ENCODE peak calls at places on chromosomes 6 and 20, in five cellular contexts. One of them, this sample, is unnamed.

GRCh38 chr6:27604986-27605385 is 132.1 kb upstream of the ZNF184 start:
- DNase-seq in ovary: no peak
- DNase-seq in fibroblast of pulmonary artery: no peak
- DNase-seq in Peyer's patch: no peak
- DNase-seq in stomach: no peak
- DNase-seq in this sample: no peak

GRCh38 chr20:53513489-53514298 is 79.9 kb downstream of the ZNF217 start:
- DNase-seq in fibroblast of pulmonary artery: no peak
- DNase-seq in ovary: no peak
- DNase-seq in stomach: no peak
- DNase-seq in Peyer's patch: no peak
- DNase-seq in this sample: no peak

GRCh38 chr20:36950432-36951197 is 893 bp downstream of the SAMHD1 start:
- DNase-seq in stomach: peak
- DNase-seq in fibroblast of pulmonary artery: peak
- DNase-seq in Peyer's patch: no peak
- DNase-seq in ovary: peak
- DNase-seq in this sample: peak

GRCh38 chr6:13763740-13764381 is 50.5 kb downstream of the MCUR1 start:
- DNase-seq in fibroblast of pulmonary artery: no peak
- DNase-seq in stomach: no peak
- DNase-seq in ovary: no peak
- DNase-seq in Peyer's patch: no peak
- DNase-seq in this sample: no peak

GRCh38 chr6:163311830-163312229 is 102.7 kb upstream of the QKI start:
- DNase-seq in ovary: no peak
- DNase-seq in fibroblast of pulmonary artery: no peak
- DNase-seq in stomach: no peak
- DNase-seq in Peyer's patch: no peak
- DNase-seq in this sample: no peak

GRCh38 chr6:150876598-150876997 is 11.1 kb downstream of the MTHFD1L start:
- DNase-seq in stomach: peak
- DNase-seq in ovary: no peak
- DNase-seq in fibroblast of pulmonary artery: peak
- DNase-seq in Peyer's patch: no peak
- DNase-seq in this sample: peak

GRCh38 chr20:50855498-50856474 is 60.9 kb downstream of the BCAS4 start:
- DNase-seq in Peyer's patch: peak
- DNase-seq in fibroblast of pulmonary artery: no peak
- DNase-seq in stomach: peak
- DNase-seq in ovary: no peak
- DNase-seq in this sample: no peak

GRCh38 chr20:17798601-17799000 is 98.8 kb downstream of the BANF2 start:
- DNase-seq in fibroblast of pulmonary artery: no peak
- DNase-seq in ovary: no peak
- DNase-seq in stomach: no peak
- DNase-seq in Peyer's patch: no peak
- DNase-seq in this sample: no peak

GRCh38 chr6:81772741-81773140 is 20.3 kb upstream of the TENT5A start:
- DNase-seq in Peyer's patch: no peak
- DNase-seq in fibroblast of pulmonary artery: no peak
- DNase-seq in stomach: no peak
- DNase-seq in ovary: no peak
- DNase-seq in this sample: no peak

GRCh38 chr6:97666889-97667288 is 383.9 kb upstream of the MMS22L start:
- DNase-seq in stomach: no peak
- DNase-seq in Peyer's patch: no peak
- DNase-seq in fibroblast of pulmonary artery: no peak
- DNase-seq in ovary: no peak
- DNase-seq in this sample: no peak

GRCh38 chr6:150008588-150008987 is 16.7 kb downstream of the RAET1L start:
- DNase-seq in fibroblast of pulmonary artery: no peak
- DNase-seq in ovary: peak
- DNase-seq in stomach: peak
- DNase-seq in Peyer's patch: no peak
- DNase-seq in this sample: peak

GRCh38 chr6:72411872-72412708 is 209.8 kb upstream of the KCNQ5 start:
- DNase-seq in ovary: peak
- DNase-seq in stomach: peak
- DNase-seq in Peyer's patch: peak
- DNase-seq in fibroblast of pulmonary artery: peak
- DNase-seq in this sample: peak

GRCh38 chr20:61193164-61193563 is 58.9 kb upstream of the CDH4 start:
- DNase-seq in Peyer's patch: no peak
- DNase-seq in stomach: no peak
- DNase-seq in fibroblast of pulmonary artery: no peak
- DNase-seq in ovary: no peak
- DNase-seq in this sample: no peak

GRCh38 chr6:56922645-56923044 is 32.3 kb upstream of the BEND6 start:
- DNase-seq in Peyer's patch: no peak
- DNase-seq in ovary: no peak
- DNase-seq in stomach: no peak
- DNase-seq in fibroblast of pulmonary artery: no peak
- DNase-seq in this sample: no peak

GRCh38 chr6:2744206-2744771 is 6.4 kb downstream of the MYLK4 start:
- DNase-seq in Peyer's patch: no peak
- DNase-seq in fibroblast of pulmonary artery: peak
- DNase-seq in stomach: peak
- DNase-seq in ovary: no peak
- DNase-seq in this sample: no peak

GRCh38 chr6:5325173-5325572 is 63.9 kb downstream of the FARS2 start:
- DNase-seq in Peyer's patch: no peak
- DNase-seq in ovary: no peak
- DNase-seq in stomach: no peak
- DNase-seq in fibroblast of pulmonary artery: no peak
- DNase-seq in this sample: no peak

GRCh38 chr6:105424177-105424783 is 21.4 kb upstream of the PREP start:
- DNase-seq in Peyer's patch: peak
- DNase-seq in ovary: peak
- DNase-seq in fibroblast of pulmonary artery: peak
- DNase-seq in stomach: peak
- DNase-seq in this sample: no peak

GRCh38 chr20:33328157-33328556 is 45.1 kb downstream of the BPIFB1 start:
- DNase-seq in stomach: no peak
- DNase-seq in fibroblast of pulmonary artery: no peak
- DNase-seq in ovary: no peak
- DNase-seq in Peyer's patch: no peak
- DNase-seq in this sample: no peak

GRCh38 chr6:82072771-82073170 is 174.8 kb downstream of the IBTK start:
- DNase-seq in fibroblast of pulmonary artery: peak
- DNase-seq in Peyer's patch: no peak
- DNase-seq in stomach: no peak
- DNase-seq in ovary: no peak
- DNase-seq in this sample: no peak

GRCh38 chr20:46820682-46821081 is 74.0 kb upstream of the EYA2 start:
- DNase-seq in ovary: no peak
- DNase-seq in fibroblast of pulmonary artery: no peak
- DNase-seq in stomach: peak
- DNase-seq in Peyer's patch: no peak
- DNase-seq in this sample: no peak

GRCh38 chr20:50281831-50282591 is 91.4 kb downstream of the CEBPB start:
- DNase-seq in Peyer's patch: no peak
- DNase-seq in ovary: no peak
- DNase-seq in fibroblast of pulmonary artery: no peak
- DNase-seq in stomach: no peak
- DNase-seq in this sample: no peak

GRCh38 chr20:25046181-25046641 is 11.7 kb downstream of the ACSS1 start:
- DNase-seq in fibroblast of pulmonary artery: no peak
- DNase-seq in ovary: no peak
- DNase-seq in Peyer's patch: peak
- DNase-seq in stomach: peak
- DNase-seq in this sample: peak

GRCh38 chr20:36709126-36709525 is 36.8 kb downstream of the NDRG3 start:
- DNase-seq in ovary: no peak
- DNase-seq in fibroblast of pulmonary artery: no peak
- DNase-seq in Peyer's patch: no peak
- DNase-seq in stomach: no peak
- DNase-seq in this sample: no peak

GRCh38 chr6:124679392-124679791 is 282.8 kb upstream of the RNF217 start:
- DNase-seq in fibroblast of pulmonary artery: peak
- DNase-seq in Peyer's patch: no peak
- DNase-seq in ovary: no peak
- DNase-seq in stomach: no peak
- DNase-seq in this sample: no peak

GRCh38 chr6:39281312-39281980 is 32.8 kb downstream of the KCNK17 start:
- DNase-seq in ovary: no peak
- DNase-seq in Peyer's patch: peak
- DNase-seq in fibroblast of pulmonary artery: no peak
- DNase-seq in stomach: no peak
- DNase-seq in this sample: no peak

GRCh38 chr20:38724603-38725457 is 544 bp downstream of the SLC32A1 start:
- DNase-seq in stomach: no peak
- DNase-seq in ovary: no peak
- DNase-seq in Peyer's patch: no peak
- DNase-seq in fibroblast of pulmonary artery: no peak
- DNase-seq in this sample: no peak

GRCh38 chr6:169950558-169950957 is 199.1 kb downstream of the ERMARD start:
- DNase-seq in fibroblast of pulmonary artery: peak
- DNase-seq in stomach: peak
- DNase-seq in Peyer's patch: peak
- DNase-seq in ovary: no peak
- DNase-seq in this sample: no peak

GRCh38 chr6:31538805-31539400 is 2.9 kb downstream of the DDX39B start:
- DNase-seq in Peyer's patch: no peak
- DNase-seq in stomach: no peak
- DNase-seq in fibroblast of pulmonary artery: no peak
- DNase-seq in ovary: no peak
- DNase-seq in this sample: no peak
- H3K4me3 ChIP-seq in Peyer's patch: peak
- H3K4me3 ChIP-seq in stomach: peak
- H3K4me3 ChIP-seq in fibroblast of pulmonary artery: peak
- H3K4me3 ChIP-seq in ovary: no peak
- H3K4me3 ChIP-seq in this sample: peak

DNA sequence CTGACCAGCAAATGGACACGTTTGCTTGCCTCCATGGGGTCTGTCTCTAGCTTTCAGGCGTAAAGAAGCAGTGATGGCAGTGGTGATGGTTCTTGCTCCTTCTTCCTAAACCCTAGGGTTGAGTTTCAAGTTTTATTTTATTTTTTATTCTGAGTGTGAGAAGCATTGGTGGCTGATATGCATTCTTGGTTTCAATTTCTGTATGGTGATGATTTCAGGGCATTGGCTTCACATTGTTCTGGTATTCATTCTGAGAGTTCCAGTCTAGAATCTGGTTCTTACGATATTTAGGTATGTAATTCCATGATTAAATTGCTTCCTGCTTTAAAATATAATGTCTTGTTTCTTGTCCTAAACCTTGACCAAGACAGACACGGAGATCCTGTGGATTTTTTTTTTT is 444.5 kb upstream of the IMPG1 start:
- DNase-seq in stomach: no peak
- DNase-seq in Peyer's patch: no peak
- DNase-seq in ovary: no peak
- DNase-seq in fibroblast of pulmonary artery: no peak
- DNase-seq in this sample: no peak
- TF ChIP-seq CTCF in stomach: no peak
- TF ChIP-seq CTCF in Peyer's patch: no peak
- TF ChIP-seq CTCF in ovary: no peak
- TF ChIP-seq CTCF in fibroblast of pulmonary artery: no peak
- TF ChIP-seq CTCF in this sample: no peak

GRCh38 chr6:138689849-138690248 is 83.7 kb upstream of the CCDC28A start:
- DNase-seq in fibroblast of pulmonary artery: no peak
- DNase-seq in Peyer's patch: no peak
- DNase-seq in ovary: no peak
- DNase-seq in stomach: no peak
- DNase-seq in this sample: no peak

GRCh38 chr6:138692058-138692977 is 81.3 kb upstream of the CCDC28A start:
- DNase-seq in ovary: peak
- DNase-seq in Peyer's patch: peak
- DNase-seq in stomach: peak
- DNase-seq in fibroblast of pulmonary artery: peak
- DNase-seq in this sample: peak

GRCh38 chr6:138691595-138692057 is 81.9 kb upstream of the CCDC28A start:
- DNase-seq in stomach: peak
- DNase-seq in ovary: no peak
- DNase-seq in Peyer's patch: no peak
- DNase-seq in fibroblast of pulmonary artery: peak
- DNase-seq in this sample: no peak

GRCh38 chr6:138692978-138693909 is 80.3 kb upstream of the CCDC28A start:
- DNase-seq in ovary: peak
- DNase-seq in stomach: peak
- DNase-seq in Peyer's patch: peak
- DNase-seq in fibroblast of pulmonary artery: peak
- DNase-seq in this sample: no peak

DNA sequence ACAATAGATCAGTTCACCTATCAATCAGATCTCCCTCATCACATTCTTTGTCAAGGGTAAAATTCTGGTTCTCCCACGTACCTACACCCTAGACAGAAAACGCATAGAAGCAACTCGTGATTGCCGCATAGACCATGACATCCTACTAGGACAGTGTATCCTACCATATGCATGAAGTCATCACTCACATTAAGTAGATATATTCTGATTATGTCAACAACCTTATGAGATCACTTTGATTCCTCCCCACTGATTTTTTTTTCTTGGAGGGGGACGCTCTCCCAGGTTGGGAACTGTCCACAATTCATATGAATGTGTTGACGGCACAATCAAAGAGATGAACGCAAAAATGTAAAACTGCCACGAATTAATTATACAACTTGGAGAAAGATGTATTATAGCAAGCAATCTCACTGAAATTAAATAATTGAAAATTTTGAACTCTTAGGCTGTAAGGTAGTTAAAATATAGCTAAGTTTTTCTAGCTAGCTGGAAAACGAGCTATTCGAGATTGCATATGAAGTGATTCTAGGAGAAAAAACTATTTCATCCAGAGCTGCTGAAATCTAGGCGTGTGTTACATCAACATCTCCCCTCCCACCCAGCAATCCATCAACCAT is 82.5 kb upstream of the CCDC28A start:
- DNase-seq in ovary: no peak
- DNase-seq in Peyer's patch: no peak
- DNase-seq in fibroblast of pulmonary artery: no peak
- DNase-seq in stomach: no peak
- DNase-seq in this sample: no peak
- H3K4me3 ChIP-seq in ovary: no peak
- H3K4me3 ChIP-seq in Peyer's patch: peak
- H3K4me3 ChIP-seq in fibroblast of pulmonary artery: peak
- H3K4me3 ChIP-seq in stomach: peak
- H3K4me3 ChIP-seq in this sample: peak

DNA sequence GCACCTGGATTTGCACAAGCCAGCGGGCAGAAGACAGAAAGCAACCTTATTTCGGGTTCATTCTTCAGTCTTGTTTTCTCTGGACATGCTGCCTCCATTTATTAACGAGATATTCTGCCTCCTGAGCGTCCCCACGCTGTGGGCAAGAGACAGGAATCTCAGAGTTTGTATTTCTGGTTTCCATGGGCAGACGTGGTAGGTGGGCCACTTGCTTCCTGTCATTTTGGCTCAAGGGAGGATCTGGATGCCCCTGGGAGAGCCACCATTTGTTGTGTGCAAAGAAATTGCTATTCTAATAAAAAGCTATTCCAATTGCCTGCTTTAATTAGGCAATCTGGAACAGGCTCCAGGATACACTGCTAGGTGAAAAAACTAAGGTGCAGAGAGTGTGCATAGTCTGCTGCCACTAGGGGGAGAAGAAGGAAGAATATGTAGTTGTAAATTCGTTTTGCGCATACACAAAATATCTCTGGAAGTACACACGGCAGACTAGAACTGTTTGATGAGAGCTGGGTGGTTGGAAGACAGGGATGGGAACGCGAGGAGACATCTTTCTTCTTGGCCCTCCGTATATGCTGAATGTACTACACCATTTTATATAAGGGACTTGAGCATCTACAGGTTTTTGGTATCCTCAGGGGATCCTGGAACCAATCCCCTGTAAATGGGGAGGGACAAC is 30.1 kb upstream of the SLC16A10 start:
- DNase-seq in fibroblast of pulmonary artery: peak
- DNase-seq in stomach: peak
- DNase-seq in Peyer's patch: peak
- DNase-seq in ovary: no peak
- DNase-seq in this sample: no peak
- TF ChIP-seq CTCF in fibroblast of pulmonary artery: peak
- TF ChIP-seq CTCF in stomach: peak
- TF ChIP-seq CTCF in Peyer's patch: peak
- TF ChIP-seq CTCF in ovary: no peak
- TF ChIP-seq CTCF in this sample: peak